ENCODE peak calls at places on chromosomes 13 and 19, in seven cellular contexts. I, G, J, R, U, K and X are unnamed samples.

GRCh38 chr13:43325636-43326035 is 302.2 kb downstream of the DNAJC15 start:
- DNase-seq in G (no peak), R (no peak), K (no peak), J (no peak), I (no peak), U (no peak), X (no peak)

GRCh38 chr19:34487651-34488051 is 6.1 kb downstream of the WTIP start:
- DNase-seq in K (no peak), I (no peak), J (no peak), G (no peak), R (no peak), U (no peak), X (no peak)

GRCh38 chr13:87827479-87827878 is 156.3 kb downstream of the SLITRK5 start:
- DNase-seq in I (no peak), R (peak; percentile 66), U (no peak), G (no peak), J (no peak), K (no peak), X (no peak)

GRCh38 chr13:27182844-27183497 is 11.4 kb upstream of the USP12 start:
- DNase-seq in J (no peak), I (peak; percentile 96), K (no peak), R (peak; percentile 96), G (no peak), U (no peak), X (no peak)

GRCh38 chr13:74290324-74290773 is 156.1 kb upstream of the KLF12 start:
- DNase-seq in U (no peak), R (peak; percentile 56), I (peak; percentile 51), G (peak; percentile 69), K (no peak), J (no peak), X (peak; percentile 59)

GRCh38 chr19:17865364-17866311 is 5.9 kb downstream of the RPL18A start:
- DNase-seq in K (peak; percentile 36), I (peak; percentile 51), J (no peak), R (peak; percentile 54), U (no peak), G (no peak), X (no peak)

GRCh38 chr19:35436477-35437141 is 11.4 kb upstream of the FFAR2 start:
- DNase-seq in I (peak; percentile 47), J (peak; percentile 33), K (no peak), R (peak; percentile 22), U (no peak), G (peak; percentile 53), X (peak; percentile 55)

GRCh38 chr13:40161008-40161694 is 505.3 kb downstream of the FOXO1 start:
- DNase-seq in K (no peak), R (peak; percentile 62), J (no peak), G (no peak), I (no peak), U (no peak), X (no peak)

GRCh38 chr13:63304497-63304896 is 1888.8 kb upstream of the PCDH20 start:
- DNase-seq in G (no peak), U (no peak), I (no peak), R (no peak), J (no peak), K (no peak), X (no peak)

GRCh38 chr13:111210082-111210481 is 95.0 kb downstream of the ARHGEF7 start:
- DNase-seq in J (no peak), G (no peak), R (no peak), K (no peak), U (no peak), I (peak; percentile 58), X (no peak)

GRCh38 chr13:61908906-61909305 is 493.3 kb upstream of the PCDH20 start:
- DNase-seq in U (no peak), K (no peak), R (no peak), G (no peak), I (no peak), J (no peak), X (no peak)

GRCh38 chr13:34340534-34340933 is 522.6 kb downstream of the RFC3 start:
- DNase-seq in I (peak; percentile 91), K (no peak), R (peak; percentile 7), J (no peak), G (no peak), U (no peak), X (no peak)

GRCh38 chr19:55231391-55232283 is 3.1 kb upstream of the TMEM86B start:
- DNase-seq in I (no peak), G (no peak), K (no peak), J (no peak), U (no peak), R (no peak), X (no peak)

GRCh38 chr19:9620842-9621155 is 233 bp downstream of the ZNF561 start:
- DNase-seq in G (no peak), U (no peak), I (no peak), K (no peak), R (no peak), J (no peak), X (no peak)

GRCh38 chr13:49625392-49626137 is 2.7 kb upstream of the ARL11 start:
- DNase-seq in G (no peak), I (peak; percentile 66), J (no peak), U (peak; percentile 28), K (no peak), R (peak; percentile 8), X (no peak)

GRCh38 chr13:27037571-27037970 is 134.0 kb downstream of the USP12 start:
- DNase-seq in J (no peak), K (no peak), R (no peak), I (no peak), G (no peak), U (no peak), X (no peak)

GRCh38 chr19:41697198-41697855 is 9.3 kb upstream of the CEACAM7 start:
- DNase-seq in R (no peak), I (no peak), G (no peak), K (no peak), J (no peak), U (no peak), X (no peak)

GRCh38 chr13:33455291-33455690 is 169.7 kb upstream of the STARD13 start:
- DNase-seq in G (no peak), R (no peak), U (no peak), K (no peak), J (no peak), I (peak; percentile 38), X (no peak)

GRCh38 chr13:40371531-40372125 is 294.8 kb downstream of the FOXO1 start:
- DNase-seq in K (no peak), R (no peak), G (no peak), I (no peak), J (peak; percentile 97), U (no peak), X (no peak)

GRCh38 chr13:69579351-69579750 is 528.3 kb upstream of the ATXN8OS start:
- DNase-seq in I (no peak), G (no peak), U (no peak), K (no peak), J (no peak), R (no peak), X (no peak)

GRCh38 chr19:30719991-30720329 is 347.8 kb downstream of the ZNF536 start:
- DNase-seq in K (no peak), R (no peak), I (peak; percentile 31), J (no peak), G (no peak), U (no peak), X (no peak)

GRCh38 chr19:13430790-13431582 is 75.3 kb downstream of the CACNA1A start:
- DNase-seq in U (no peak), R (peak; percentile 17), I (peak; percentile 78), J (peak; percentile 6), K (peak; percentile 47), G (peak; percentile 77), X (peak; percentile 64)

GRCh38 chr19:1156305-1156801 is 17.7 kb downstream of the SBNO2 start:
- DNase-seq in G (no peak), J (no peak), K (no peak), I (peak; percentile 47), U (no peak), R (no peak), X (no peak)

GRCh38 chr19:17522988-17523872 is 11.8 kb downstream of the PGLS start:
- DNase-seq in K (peak; percentile 48), U (no peak), J (peak; percentile 16), R (no peak), G (peak; percentile 83), I (no peak), X (peak; percentile 89)

GRCh38 chr19:50230379-50231351 is 27.2 kb downstream of the MYH14 start:
- DNase-seq in G (no peak), K (no peak), U (no peak), J (no peak), R (no peak), I (no peak), X (no peak)

GRCh38 chr13:25764378-25764777 is 287.4 kb downstream of the SHISA2 start:
- DNase-seq in R (no peak), J (no peak), G (no peak), U (no peak), I (no peak), K (no peak), X (no peak)

GRCh38 chr13:75556961-75557360 is 7.4 kb downstream of the UCHL3 start:
- DNase-seq in I (no peak), R (no peak), G (no peak), J (no peak), U (no peak), K (no peak), X (no peak)

GRCh38 chr13:110509478-110509926 is 52.0 kb downstream of the RAB20 start:
- DNase-seq in J (no peak), I (peak; percentile 38), U (no peak), R (no peak), K (no peak), G (no peak), X (no peak)

GRCh38 chr19:756821-757688 is 6.1 kb downstream of the MISP start:
- DNase-seq in U (no peak), K (no peak), G (no peak), R (no peak), J (no peak), I (no peak), X (no peak)

GRCh38 chr13:75461314-75461713 is 20.7 kb downstream of the TBC1D4 start:
- DNase-seq in J (no peak), U (no peak), I (no peak), K (no peak), G (no peak), R (no peak), X (no peak)

GRCh38 chr19:40269216-40269940 is 15.8 kb downstream of the AKT2 start:
- DNase-seq in U (no peak), G (no peak), K (no peak), R (no peak), J (no peak), I (no peak), X (no peak)

GRCh38 chr19:15248648-15249559 is 16.7 kb upstream of the EPHX3 start:
- DNase-seq in J (no peak), I (peak; percentile 95), U (peak; percentile 85), R (peak; percentile 58), K (no peak), G (no peak), X (no peak)

GRCh38 chr19:518292-519231 is 11.3 kb downstream of the TPGS1 start:
- DNase-seq in J (no peak), I (peak; percentile 75), U (no peak), K (peak; percentile 56), R (no peak), G (peak; percentile 62), X (peak; percentile 70)

GRCh38 chr13:32423592-32423991 is 4.3 kb downstream of the N4BP2L1 start:
- DNase-seq in I (no peak), R (no peak), G (no peak), K (no peak), U (no peak), J (no peak), X (no peak)

GRCh38 chr19:30420881-30421280 is 48.7 kb downstream of the ZNF536 start:
- DNase-seq in U (no peak), R (no peak), J (no peak), K (no peak), G (no peak), I (no peak), X (no peak)

GRCh38 chr13:49810825-49811526 is 18.5 kb upstream of the KPNA3 start:
- DNase-seq in K (no peak), R (peak; percentile 34), G (no peak), I (peak; percentile 82), U (no peak), J (no peak), X (no peak)